ENCODE peak calls at places on chromosomes 11 and 22, in seven cellular contexts. One of them, this sample, is unnamed.

GRCh38 chr11:63490551-63491239 is at the start of gene PLAAT5:
- DNase-seq in trophoblast cell: no peak
- DNase-seq in H9: peak; percentile 58
- DNase-seq in neuronal stem cell: peak; percentile 60
- DNase-seq in IMR-90: no peak
- DNase-seq in mesendoderm: peak; percentile 84
- DNase-seq in mesenchymal stem cell: no peak
- DNase-seq in this sample: no peak

GRCh38 chr22:22488736-22489135 is 19.8 kb downstream of the ZNF280B start:
- DNase-seq in trophoblast cell: no peak
- DNase-seq in neuronal stem cell: no peak
- DNase-seq in IMR-90: no peak
- DNase-seq in mesendoderm: no peak
- DNase-seq in mesenchymal stem cell: no peak
- DNase-seq in H9: no peak
- DNase-seq in this sample: no peak

GRCh38 chr11:67484847-67485311 is 2.1 kb downstream of the AIP start:
- DNase-seq in IMR-90: no peak
- DNase-seq in mesenchymal stem cell: no peak
- DNase-seq in neuronal stem cell: no peak
- DNase-seq in trophoblast cell: no peak
- DNase-seq in mesendoderm: no peak
- DNase-seq in H9: no peak
- DNase-seq in this sample: no peak

GRCh38 chr11:120057595-120058581 is 80.0 kb downstream of the TRIM29 start:
- DNase-seq in H9: peak; percentile 89
- DNase-seq in mesenchymal stem cell: peak; percentile 38
- DNase-seq in mesendoderm: peak; percentile 70
- DNase-seq in IMR-90: no peak
- DNase-seq in trophoblast cell: peak; percentile 48
- DNase-seq in neuronal stem cell: no peak
- DNase-seq in this sample: peak; percentile 47

GRCh38 chr11:35083181-35084061 is 55.5 kb upstream of the CD44 start:
- DNase-seq in H9: peak; percentile 38
- DNase-seq in trophoblast cell: peak; percentile 51
- DNase-seq in IMR-90: peak; percentile 98
- DNase-seq in mesenchymal stem cell: peak; percentile 96
- DNase-seq in neuronal stem cell: no peak
- DNase-seq in mesendoderm: peak; percentile 98
- DNase-seq in this sample: no peak

GRCh38 chr22:21862386-21863242 is 4.8 kb downstream of the MAPK1 start:
- DNase-seq in mesendoderm: no peak
- DNase-seq in H9: no peak
- DNase-seq in trophoblast cell: no peak
- DNase-seq in neuronal stem cell: no peak
- DNase-seq in IMR-90: no peak
- DNase-seq in mesenchymal stem cell: no peak
- DNase-seq in this sample: no peak

GRCh38 chr11:111097191-111097590 is 148.3 kb upstream of the POU2AF2 start:
- DNase-seq in IMR-90: peak; percentile 62
- DNase-seq in trophoblast cell: peak; percentile 58
- DNase-seq in H9: peak; percentile 90
- DNase-seq in mesenchymal stem cell: peak; percentile 32
- DNase-seq in mesendoderm: peak; percentile 78
- DNase-seq in neuronal stem cell: no peak
- DNase-seq in this sample: no peak

GRCh38 chr11:1082346-1082727 is 7.7 kb downstream of the MUC2 start:
- DNase-seq in H9: no peak
- DNase-seq in IMR-90: no peak
- DNase-seq in mesendoderm: no peak
- DNase-seq in trophoblast cell: no peak
- DNase-seq in neuronal stem cell: no peak
- DNase-seq in mesenchymal stem cell: no peak
- DNase-seq in this sample: no peak

GRCh38 chr11:83990160-83990733 is 704.1 kb upstream of the CCDC90B start:
- DNase-seq in IMR-90: no peak
- DNase-seq in H9: no peak
- DNase-seq in trophoblast cell: no peak
- DNase-seq in mesendoderm: no peak
- DNase-seq in mesenchymal stem cell: no peak
- DNase-seq in neuronal stem cell: no peak
- DNase-seq in this sample: no peak

GRCh38 chr11:83272627-83273026 is 13.5 kb downstream of the CCDC90B start:
- DNase-seq in IMR-90: peak; percentile 82
- DNase-seq in mesendoderm: no peak
- DNase-seq in trophoblast cell: no peak
- DNase-seq in mesenchymal stem cell: peak; percentile 61
- DNase-seq in neuronal stem cell: no peak
- DNase-seq in H9: no peak
- DNase-seq in this sample: no peak

GRCh38 chr11:57567512-57568329 is at the start of gene UBE2L6:
- DNase-seq in IMR-90: no peak
- DNase-seq in H9: peak; percentile 53
- DNase-seq in neuronal stem cell: peak; percentile 65
- DNase-seq in mesenchymal stem cell: no peak
- DNase-seq in mesendoderm: no peak
- DNase-seq in trophoblast cell: no peak
- DNase-seq in this sample: no peak

GRCh38 chr22:20507253-20508066 is at the start of gene MED15:
- DNase-seq in H9: peak; percentile 94
- DNase-seq in neuronal stem cell: peak; percentile 79
- DNase-seq in trophoblast cell: peak; percentile 97
- DNase-seq in mesenchymal stem cell: peak; percentile 92
- DNase-seq in IMR-90: peak; percentile 89
- DNase-seq in mesendoderm: peak; percentile 95
- DNase-seq in this sample: peak; percentile 93

GRCh38 chr11:3153291-3153861 is 11.7 kb downstream of the OSBPL5 start:
- DNase-seq in H9: no peak
- DNase-seq in mesenchymal stem cell: peak; percentile 97
- DNase-seq in trophoblast cell: no peak
- DNase-seq in mesendoderm: peak; percentile 33
- DNase-seq in IMR-90: peak; percentile 97
- DNase-seq in neuronal stem cell: no peak
- DNase-seq in this sample: no peak

GRCh38 chr11:101010899-101011298 is 118.7 kb downstream of the PGR start:
- DNase-seq in mesenchymal stem cell: no peak
- DNase-seq in trophoblast cell: no peak
- DNase-seq in IMR-90: no peak
- DNase-seq in mesendoderm: peak; percentile 90
- DNase-seq in H9: peak; percentile 46
- DNase-seq in neuronal stem cell: no peak
- DNase-seq in this sample: no peak

GRCh38 chr22:35555351-35555915 is 14.8 kb downstream of the RASD2 start:
- DNase-seq in trophoblast cell: no peak
- DNase-seq in H9: no peak
- DNase-seq in mesenchymal stem cell: no peak
- DNase-seq in IMR-90: peak; percentile 33
- DNase-seq in neuronal stem cell: no peak
- DNase-seq in mesendoderm: no peak
- DNase-seq in this sample: no peak

GRCh38 chr11:7673724-7674434 is 579 bp upstream of the CYB5R2 start:
- DNase-seq in mesenchymal stem cell: peak; percentile 37
- DNase-seq in trophoblast cell: peak; percentile 52
- DNase-seq in neuronal stem cell: peak; percentile 48
- DNase-seq in H9: peak; percentile 87
- DNase-seq in IMR-90: no peak
- DNase-seq in mesendoderm: peak; percentile 91
- DNase-seq in this sample: peak; percentile 82

GRCh38 chr11:44611687-44612437 is 46.4 kb downstream of the CD82 start:
- DNase-seq in IMR-90: no peak
- DNase-seq in mesendoderm: peak; percentile 33
- DNase-seq in mesenchymal stem cell: no peak
- DNase-seq in trophoblast cell: peak; percentile 20
- DNase-seq in neuronal stem cell: no peak
- DNase-seq in H9: no peak
- DNase-seq in this sample: no peak

GRCh38 chr22:22703715-22704114 is 59.3 kb downstream of the GGTLC2 start:
- DNase-seq in trophoblast cell: no peak
- DNase-seq in mesendoderm: no peak
- DNase-seq in neuronal stem cell: no peak
- DNase-seq in H9: no peak
- DNase-seq in IMR-90: no peak
- DNase-seq in mesenchymal stem cell: no peak
- DNase-seq in this sample: no peak

GRCh38 chr11:105181100-105181499 is 41.5 kb upstream of the CARD18 start:
- DNase-seq in H9: no peak
- DNase-seq in trophoblast cell: peak; percentile 29
- DNase-seq in mesenchymal stem cell: peak; percentile 82
- DNase-seq in IMR-90: peak; percentile 76
- DNase-seq in mesendoderm: no peak
- DNase-seq in neuronal stem cell: no peak
- DNase-seq in this sample: no peak

DNA sequence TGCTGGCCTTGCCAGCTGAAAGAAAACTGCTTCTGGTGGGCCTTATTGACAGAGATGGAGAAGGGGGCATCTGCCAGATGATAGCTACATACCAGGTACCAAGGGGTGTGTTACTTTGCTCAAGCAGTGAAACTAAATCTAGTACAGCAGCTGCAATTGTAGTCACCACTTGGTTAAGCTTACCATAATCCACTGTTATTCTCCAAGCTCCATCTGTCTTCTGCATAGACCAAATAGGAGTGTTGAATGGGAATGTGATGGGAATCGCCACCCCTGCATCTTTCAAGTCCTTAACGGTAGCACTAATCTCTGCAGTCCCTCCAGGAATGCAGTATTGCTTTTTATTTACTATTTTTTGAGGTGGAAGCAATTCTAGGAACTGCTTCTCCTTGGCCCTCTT is 45.8 kb upstream of the LIN7C start:
- DNase-seq in mesendoderm: no peak
- DNase-seq in mesenchymal stem cell: no peak
- DNase-seq in H9: no peak
- DNase-seq in neuronal stem cell: no peak
- DNase-seq in IMR-90: no peak
- DNase-seq in trophoblast cell: no peak
- DNase-seq in this sample: no peak
- H2BK120ac ChIP-seq in mesendoderm: no peak overlapping the region
- H2BK120ac ChIP-seq in mesenchymal stem cell: no peak overlapping the region
- H2BK120ac ChIP-seq in H9: no peak overlapping the region
- H2BK120ac ChIP-seq in neuronal stem cell: no peak overlapping the region
- H2BK120ac ChIP-seq in IMR-90: no peak overlapping the region
- H2BK120ac ChIP-seq in trophoblast cell: no peak overlapping the region
- H2BK120ac ChIP-seq in this sample: no peak overlapping the region

GRCh38 chr11:114188851-114189570 is 107.2 kb upstream of the NNMT start:
- DNase-seq in trophoblast cell: no peak
- DNase-seq in mesenchymal stem cell: no peak
- DNase-seq in neuronal stem cell: no peak
- DNase-seq in IMR-90: no peak
- DNase-seq in mesendoderm: no peak
- DNase-seq in H9: no peak
- DNase-seq in this sample: no peak
- H2BK120ac ChIP-seq in trophoblast cell: no peak overlapping the region
- H2BK120ac ChIP-seq in mesenchymal stem cell: no peak overlapping the region
- H2BK120ac ChIP-seq in neuronal stem cell: no peak overlapping the region
- H2BK120ac ChIP-seq in IMR-90: no peak overlapping the region
- H2BK120ac ChIP-seq in mesendoderm: no peak overlapping the region
- H2BK120ac ChIP-seq in H9: no peak overlapping the region
- H2BK120ac ChIP-seq in this sample: no peak overlapping the region

GRCh38 chr11:71581826-71582225 is 849 bp downstream of the KRTAP5-11 start:
- DNase-seq in mesendoderm: no peak
- DNase-seq in trophoblast cell: no peak
- DNase-seq in IMR-90: no peak
- DNase-seq in H9: no peak
- DNase-seq in mesenchymal stem cell: no peak
- DNase-seq in neuronal stem cell: no peak
- DNase-seq in this sample: no peak
- H2BK120ac ChIP-seq in mesendoderm: no peak overlapping the region
- H2BK120ac ChIP-seq in trophoblast cell: no peak overlapping the region
- H2BK120ac ChIP-seq in IMR-90: no peak overlapping the region
- H2BK120ac ChIP-seq in H9: no peak overlapping the region
- H2BK120ac ChIP-seq in mesenchymal stem cell: no peak overlapping the region
- H2BK120ac ChIP-seq in neuronal stem cell: peak overlapping the region; percentile 87
- H2BK120ac ChIP-seq in this sample: no peak overlapping the region

GRCh38 chr22:50544078-50544745 is 1.5 kb upstream of the KLHDC7B start:
- DNase-seq in H9: peak; percentile 89
- DNase-seq in trophoblast cell: peak; percentile 91
- DNase-seq in mesendoderm: peak; percentile 85
- DNase-seq in neuronal stem cell: peak; percentile 69
- DNase-seq in mesenchymal stem cell: peak; percentile 73
- DNase-seq in IMR-90: peak; percentile 49
- DNase-seq in this sample: no peak

GRCh38 chr22:50542416-50542927 is 3.2 kb upstream of the KLHDC7B start:
- DNase-seq in H9: no peak
- DNase-seq in mesenchymal stem cell: no peak
- DNase-seq in neuronal stem cell: no peak
- DNase-seq in trophoblast cell: no peak
- DNase-seq in IMR-90: no peak
- DNase-seq in mesendoderm: no peak
- DNase-seq in this sample: no peak

GRCh38 chr22:50537765-50538164 is 7.9 kb upstream of the KLHDC7B start:
- DNase-seq in mesenchymal stem cell: no peak
- DNase-seq in H9: no peak
- DNase-seq in IMR-90: no peak
- DNase-seq in neuronal stem cell: no peak
- DNase-seq in mesendoderm: no peak
- DNase-seq in trophoblast cell: no peak
- DNase-seq in this sample: no peak

GRCh38 chr22:50536231-50536630 is 6.4 kb upstream of the TYMP start:
- DNase-seq in mesenchymal stem cell: no peak
- DNase-seq in mesendoderm: no peak
- DNase-seq in neuronal stem cell: no peak
- DNase-seq in H9: no peak
- DNase-seq in trophoblast cell: no peak
- DNase-seq in IMR-90: no peak
- DNase-seq in this sample: no peak

DNA sequence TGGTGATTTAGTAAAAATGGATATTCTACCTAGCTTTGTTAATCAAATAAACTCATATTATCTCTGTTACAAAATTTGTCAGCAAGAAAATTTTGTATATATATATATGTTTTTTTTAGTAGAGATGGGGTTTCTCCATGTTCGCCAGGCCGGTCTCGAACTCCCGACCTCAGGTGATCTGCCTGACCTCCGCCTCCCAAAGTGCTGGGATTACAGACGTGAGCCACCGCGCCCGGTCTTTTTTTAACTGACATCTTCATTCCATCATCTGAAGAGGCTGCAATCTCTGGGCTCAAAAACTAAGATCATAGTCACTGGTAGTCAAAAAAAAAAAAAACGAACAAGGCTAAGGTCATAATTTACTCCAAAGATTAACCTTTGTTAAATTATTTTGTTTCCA is 5.3 kb upstream of the KLHDC7B start:
- DNase-seq in neuronal stem cell: no peak
- DNase-seq in IMR-90: no peak
- DNase-seq in H9: no peak
- DNase-seq in trophoblast cell: no peak
- DNase-seq in mesenchymal stem cell: no peak
- DNase-seq in mesendoderm: no peak
- DNase-seq in this sample: no peak
- H2BK120ac ChIP-seq in neuronal stem cell: no peak overlapping the region
- H2BK120ac ChIP-seq in IMR-90: no peak overlapping the region
- H2BK120ac ChIP-seq in H9: no peak overlapping the region
- H2BK120ac ChIP-seq in trophoblast cell: no peak overlapping the region
- H2BK120ac ChIP-seq in mesenchymal stem cell: no peak overlapping the region
- H2BK120ac ChIP-seq in mesendoderm: no peak overlapping the region
- H2BK120ac ChIP-seq in this sample: no peak overlapping the region

GRCh38 chr11:116257092-116257491 is 515.7 kb downstream of the BUD13 start:
- DNase-seq in H9: no peak
- DNase-seq in IMR-90: no peak
- DNase-seq in mesendoderm: peak; percentile 46
- DNase-seq in neuronal stem cell: no peak
- DNase-seq in trophoblast cell: no peak
- DNase-seq in mesenchymal stem cell: no peak
- DNase-seq in this sample: no peak
- H2BK120ac ChIP-seq in H9: no peak overlapping the region
- H2BK120ac ChIP-seq in IMR-90: no peak overlapping the region
- H2BK120ac ChIP-seq in mesendoderm: no peak overlapping the region
- H2BK120ac ChIP-seq in neuronal stem cell: no peak overlapping the region
- H2BK120ac ChIP-seq in trophoblast cell: no peak overlapping the region
- H2BK120ac ChIP-seq in mesenchymal stem cell: no peak overlapping the region
- H2BK120ac ChIP-seq in this sample: no peak overlapping the region